ENCODE peak calls at places on chromosomes 6 and 20, in eight cellular contexts. A is transverse colon; G is fibroblast of lung; N is IMR-90; E is NCI-H748 treated with DMSO at 0.1 percent for 48 hours; Q is activated T-cell treated with anti-CD3 and anti-CD28 coated beads, Interleukin-2, amount 50 U/mL, for 72 hours; P is iris pigment epithelial cell; T is EL. U is an unnamed sample.

GRCh38 chr6:41561386-41561785 is 15.2 kb downstream of the FOXP4 start:
- DNase-seq in Q (no peak), G (no peak), E (no peak), N (no peak), T (no peak), P (no peak), A (no peak), U (no peak)

GRCh38 chr6:18469486-18469885 is 82.3 kb downstream of the RNF144B start:
- DNase-seq in N (no peak), T (no peak), P (no peak), E (no peak), A (no peak), G (no peak), Q (no peak), U (no peak)

GRCh38 chr6:85594197-85594930 is 706 bp upstream of the SNX14 start:
- DNase-seq in P (peak; percentile 39), G (no peak), A (no peak), N (peak; percentile 30), E (peak; percentile 44), Q (peak; percentile 55), T (no peak), U (no peak)

GRCh38 chr6:147149826-147150225 is 54.4 kb upstream of the STXBP5 start:
- DNase-seq in E (no peak), A (no peak), N (no peak), G (no peak), P (no peak), T (no peak), Q (no peak), U (no peak)

GRCh38 chr6:152632383-152632782 is 4.8 kb downstream of the SYNE1 start:
- DNase-seq in E (no peak), A (no peak), P (no peak), G (no peak), Q (no peak), N (no peak), T (no peak), U (no peak)

GRCh38 chr6:42962096-42962495 is 1.5 kb downstream of the GNMT start:
- DNase-seq in T (no peak), N (no peak), G (no peak), P (no peak), Q (no peak), E (no peak), A (no peak), U (no peak)

GRCh38 chr20:17648782-17649730 is 33.0 kb downstream of the RRBP1 start:
- DNase-seq in P (no peak), E (peak; percentile 8), G (no peak), A (peak; percentile 69), N (no peak), Q (peak; percentile 35), T (no peak), U (no peak)

GRCh38 chr6:71403422-71404134 is 115.0 kb downstream of the OGFRL1 start:
- DNase-seq in A (no peak), E (no peak), N (no peak), G (no peak), T (no peak), P (no peak), Q (no peak), U (no peak)

GRCh38 chr6:2127484-2127911 is 117.9 kb downstream of the GMDS start:
- DNase-seq in N (no peak), G (no peak), Q (peak; percentile 56), E (no peak), A (peak; percentile 31), P (no peak), T (no peak), U (no peak)

GRCh38 chr6:2021713-2022125 is 223.7 kb downstream of the GMDS start:
- DNase-seq in N (peak; percentile 77), Q (no peak), T (peak; percentile 62), G (peak; percentile 77), P (peak; percentile 62), A (peak; percentile 84), E (peak; percentile 92), U (no peak)

GRCh38 chr20:34231634-34232033 is 9.6 kb upstream of the ASIP start:
- DNase-seq in Q (no peak), T (no peak), N (no peak), E (no peak), A (no peak), G (no peak), P (no peak), U (no peak)

GRCh38 chr20:62433655-62434054 is 6.3 kb upstream of the RBBP8NL start:
- DNase-seq in T (no peak), Q (no peak), N (no peak), E (no peak), P (no peak), G (no peak), A (peak; percentile 53), U (no peak)

GRCh38 chr20:37875776-37876175 is 27.2 kb upstream of the VSTM2L start:
- DNase-seq in G (no peak), N (no peak), T (no peak), E (no peak), P (no peak), A (no peak), Q (no peak), U (no peak)

GRCh38 chr6:158170656-158171081 is 2.5 kb downstream of the GTF2H5 start:
- DNase-seq in E (no peak), G (peak; percentile 97), T (peak; percentile 89), Q (no peak), P (peak; percentile 85), A (no peak), N (peak; percentile 89), U (peak; percentile 58)

GRCh38 chr6:10963113-10963512 is 76.3 kb downstream of the SYCP2L start:
- DNase-seq in P (no peak), E (no peak), G (no peak), A (no peak), Q (no peak), N (peak; percentile 1), T (no peak), U (no peak)

GRCh38 chr20:25178563-25179438 is 16.7 kb upstream of the ENTPD6 start:
- DNase-seq in P (peak; percentile 94), N (peak; percentile 91), G (peak; percentile 91), A (no peak), Q (peak; percentile 22), E (peak; percentile 17), T (peak; percentile 95), U (peak; percentile 73)

GRCh38 chr6:33947916-33948594 is 144.3 kb upstream of the MLN start:
- DNase-seq in P (no peak), E (no peak), G (no peak), N (no peak), Q (no peak), T (no peak), A (no peak), U (no peak)

U was measured in non-pigmented ciliary epithelial cell.